ENCODE peak calls at places on chromosomes 13 and 19, in eight cellular contexts. P is central memory CD4-positive, alpha-beta T cell; D is left colon; F is stimulated activated CD4-positive, alpha-beta T cell treated with anti-CD3 and anti-CD28 coated beads, Interleukin-15, amount 100 ng/mL, for 1 hour; O is CD14-positive monocyte; B is putamen; R is islet precursor cell; N is posterior cingulate gyrus. H is an unnamed sample.

GRCh38 chr19:53659292-53659691 is 27.5 kb downstream of the DPRX start:
- DNase-seq in O (no peak), P (no peak), R (peak), N (peak), F (no peak), B (peak), D (no peak), H (no peak)

GRCh38 chr19:48511800-48512503 is at the start of gene LMTK3:
- DNase-seq in O (no peak), P (peak), N (peak), D (no peak), R (no peak), B (peak), F (peak), H (peak)

GRCh38 chr13:33263976-33264619 is 21.5 kb downstream of the STARD13 start:
- DNase-seq in B (no peak), D (no peak), P (no peak), N (no peak), O (no peak), F (no peak), R (no peak), H (no peak)

GRCh38 chr19:53961523-53962345 is 1.0 kb upstream of the CACNG8 start:
- DNase-seq in F (no peak), O (no peak), B (no peak), R (no peak), D (no peak), P (no peak), N (no peak), H (no peak)

GRCh38 chr13:113084943-113085540 is 20.5 kb upstream of the F7 start:
- DNase-seq in B (no peak), P (no peak), R (no peak), O (peak), F (no peak), N (no peak), D (no peak), H (no peak)

GRCh38 chr13:102651392-102651791 is 43.5 kb downstream of the METTL21C start:
- DNase-seq in O (no peak), P (no peak), N (no peak), R (no peak), F (no peak), D (no peak), B (no peak), H (no peak)

GRCh38 chr19:18208098-18208951 is 4.5 kb upstream of the RAB3A start:
- DNase-seq in B (no peak), F (peak), R (peak), D (no peak), O (no peak), P (peak), N (peak), H (peak)

GRCh38 chr13:40228486-40228885 is 438.0 kb downstream of the FOXO1 start:
- DNase-seq in P (no peak), N (no peak), F (no peak), D (no peak), R (no peak), O (no peak), B (no peak), H (no peak)

GRCh38 chr19:31436121-31436776 is 87.0 kb upstream of the TSHZ3 start:
- DNase-seq in F (no peak), N (no peak), B (no peak), P (no peak), D (no peak), R (peak), O (no peak), H (no peak)

GRCh38 chr19:48896191-48896720 is 2.3 kb downstream of the TULP2 start:
- DNase-seq in D (no peak), N (peak), R (peak), P (no peak), O (no peak), F (no peak), B (no peak), H (no peak)

GRCh38 chr13:39056018-39056417 is 17.8 kb downstream of the NHLRC3 start:
- DNase-seq in R (no peak), B (no peak), O (no peak), F (no peak), N (no peak), D (no peak), P (no peak), H (no peak)

GRCh38 chr13:46640843-46641242 is 87.9 kb downstream of the LRCH1 start:
- DNase-seq in D (no peak), P (no peak), B (no peak), N (no peak), O (peak), R (no peak), F (no peak), H (no peak)

GRCh38 chr19:8631425-8631819 is 989 bp downstream of the NFILZ start:
- DNase-seq in R (no peak), B (no peak), P (no peak), O (no peak), D (no peak), N (peak), F (no peak), H (no peak)